ENCODE peak calls at places on chromosomes 7 and 10, in nine cellular contexts. Z, O, U, C, L, M, R, Q and J are unnamed samples.
A peak's percentile ranks its signal among the peaks of the same experiment; 100 is the strongest.

GRCh38 chr7:92739091-92739490 is 97.3 kb downstream of the CDK6 start:
- DNase-seq in M (no peak), C (no peak), U (no peak), Q (no peak), O (no peak), Z (no peak), L (no peak), R (no peak), J (no peak)

GRCh38 chr7:150451097-150451793 is 815 bp downstream of the GIMAP8 start:
- DNase-seq in Q (peak; percentile 69), R (no peak), U (peak; percentile 72), Z (no peak), C (no peak), L (peak; percentile 86), M (no peak), O (no peak), J (peak; percentile 82)

GRCh38 chr7:42677751-42678231 is 234.1 kb downstream of the C7orf25 start:
- DNase-seq in O (no peak), U (no peak), M (peak; percentile 92), R (peak; percentile 89), C (peak; percentile 80), L (no peak), Q (no peak), Z (no peak), J (no peak)

GRCh38 chr7:29017666-29018065 is 59.5 kb upstream of the TRIL start:
- DNase-seq in U (no peak), Z (no peak), M (peak; percentile 26), R (no peak), Q (no peak), O (no peak), L (no peak), C (peak; percentile 61), J (no peak)

GRCh38 chr10:91493313-91493712 is 83.2 kb downstream of the HECTD2 start:
- DNase-seq in Z (no peak), U (no peak), M (peak; percentile 75), O (no peak), C (peak; percentile 46), L (no peak), Q (no peak), R (peak; percentile 65), J (no peak)

GRCh38 chr7:21805793-21806192 is 139.9 kb downstream of the CDCA7L start:
- DNase-seq in M (no peak), C (no peak), O (no peak), L (no peak), Z (no peak), Q (no peak), U (no peak), R (no peak), J (no peak)

GRCh38 chr7:146321301-146321700 is 204.7 kb downstream of the CNTNAP2 start:
- DNase-seq in C (no peak), R (no peak), U (no peak), O (no peak), M (no peak), L (no peak), Q (no peak), Z (no peak), J (no peak)

GRCh38 chr10:79081353-79082034 is 12.7 kb downstream of the ZMIZ1 start:
- DNase-seq in R (peak; percentile 99), L (no peak), Q (no peak), O (peak; percentile 66), Z (no peak), U (no peak), M (peak; percentile 93), C (peak; percentile 94), J (no peak)

GRCh38 chr10:48330269-48330668 is 23.8 kb downstream of the MAPK8 start:
- DNase-seq in Z (no peak), Q (no peak), U (no peak), C (no peak), R (no peak), L (no peak), O (no peak), M (peak; percentile 53), J (no peak)

GRCh38 chr7:51135576-51135975 is 181.0 kb downstream of the COBL start:
- DNase-seq in Z (no peak), M (no peak), O (no peak), R (no peak), Q (no peak), U (no peak), L (no peak), C (peak; percentile 39), J (no peak)

GRCh38 chr10:120495226-120495625 is 38.2 kb downstream of the PLPP4 start:
- DNase-seq in L (no peak), O (peak; percentile 11), Q (no peak), U (no peak), Z (no peak), R (no peak), M (peak; percentile 71), C (peak; percentile 78), J (no peak)

GRCh38 chr7:2701832-2702593 is 14.0 kb downstream of the AMZ1 start:
- DNase-seq in Q (no peak), C (peak; percentile 17), R (no peak), M (peak; percentile 76), O (no peak), Z (no peak), U (no peak), L (no peak), J (no peak)

GRCh38 chr10:23742807-23743206 is 303.9 kb downstream of the OTUD1 start:
- DNase-seq in L (no peak), Z (no peak), R (no peak), Q (no peak), U (no peak), O (no peak), C (no peak), M (no peak), J (no peak)

GRCh38 chr10:123521076-123521475 is 145.1 kb upstream of the GPR26 start:
- DNase-seq in C (no peak), O (no peak), Z (no peak), L (no peak), Q (no peak), U (no peak), R (no peak), M (no peak), J (no peak)

GRCh38 chr7:70893422-70893821 is 238.5 kb upstream of the GALNT17 start:
- DNase-seq in U (no peak), R (no peak), Q (no peak), L (no peak), O (no peak), M (no peak), C (no peak), Z (no peak), J (no peak)